ENCODE peak calls at places on chromosomes 5 and 9, in five cellular contexts. C is LHCN-M2, V is left colon, A is lung, O is COR-L47. H is an unnamed sample.

GRCh38 chr5:135254183-135254582 is 144.8 kb downstream of the MACROH2A1 start:
- DNase-seq in C (no peak), V (no peak), A (peak), O (no peak), H (no peak)

GRCh38 chr9:109590945-109591344 is 92.8 kb upstream of the PTPN3 start:
- DNase-seq in C (no peak), V (no peak), A (no peak), O (no peak), H (no peak)

GRCh38 chr9:242461-243080 is 27.9 kb downstream of the DOCK8 start:
- DNase-seq in C (peak), V (no peak), A (no peak), O (no peak), H (no peak)

GRCh38 chr9:119044801-119045200 is 324.4 kb downstream of the BRINP1 start:
- DNase-seq in C (peak), V (no peak), A (no peak), O (no peak), H (no peak)

GRCh38 chr9:126146254-126147145 is 180.1 kb upstream of the MVB12B start:
- DNase-seq in C (peak), V (peak), A (peak), O (peak), H (no peak)

GRCh38 chr9:132651259-132651658 is 18.5 kb downstream of the DDX31 start:
- DNase-seq in C (peak), V (no peak), A (no peak), O (peak), H (no peak)

GRCh38 chr5:31192442-31192841 is 1.0 kb upstream of the CDH6 start:
- DNase-seq in C (no peak), V (no peak), A (no peak), O (no peak), H (no peak)

GRCh38 chr9:8241201-8241600 is 441.6 kb upstream of the DMAC1 start:
- DNase-seq in C (no peak), V (no peak), A (no peak), O (no peak), H (no peak)

GRCh38 chr9:109422641-109423040 is 75.5 kb downstream of the PTPN3 start:
- DNase-seq in C (no peak), V (no peak), A (no peak), O (no peak), H (no peak)

GRCh38 chr9:78668148-78668825 is 371.4 kb downstream of the PSAT1 start:
- DNase-seq in C (no peak), V (no peak), A (no peak), O (no peak), H (no peak)

GRCh38 chr5:53069626-53070025 is 39.9 kb downstream of the MOCS2 start:
- DNase-seq in C (peak), V (no peak), A (no peak), O (no peak), H (no peak)

GRCh38 chr5:143871672-143872071 is 59.7 kb downstream of the HMHB1 start:
- DNase-seq in C (no peak), V (no peak), A (no peak), O (no peak), H (no peak)

GRCh38 chr5:1536298-1537165 is 12.8 kb upstream of the LPCAT1 start:
- DNase-seq in C (peak), V (peak), A (peak), O (no peak), H (peak)

H was measured in sciatic nerve.